ENCODE peak calls at places on chromosome 13, in eight cellular contexts. One of them, this sample, is unnamed.

GRCh38 chr13:25301347-25302113 is at the start of gene NUP58:
- DNase-seq in A549: peak
- DNase-seq in prostate gland: peak
- DNase-seq in ascending aorta: peak
- DNase-seq in uterus: peak
- DNase-seq in IMR-90: peak
- DNase-seq in CD4-positive, alpha-beta T cell: peak
- DNase-seq in K562: peak
- DNase-seq in this sample: peak

GRCh38 chr13:99287544-99287943 is 19.7 kb downstream of the GPR183 start:
- DNase-seq in A549: no peak
- DNase-seq in prostate gland: no peak
- DNase-seq in ascending aorta: no peak
- DNase-seq in uterus: no peak
- DNase-seq in IMR-90: no peak
- DNase-seq in CD4-positive, alpha-beta T cell: no peak
- DNase-seq in K562: no peak
- DNase-seq in this sample: no peak

GRCh38 chr13:39406688-39407087 is 196.3 kb downstream of the LHFPL6 start:
- DNase-seq in A549: no peak
- DNase-seq in prostate gland: no peak
- DNase-seq in ascending aorta: no peak
- DNase-seq in uterus: no peak
- DNase-seq in IMR-90: no peak
- DNase-seq in CD4-positive, alpha-beta T cell: no peak
- DNase-seq in K562: peak
- DNase-seq in this sample: no peak

GRCh38 chr13:94656766-94657165 is 55.1 kb downstream of the GPR180 start:
- DNase-seq in A549: peak
- DNase-seq in prostate gland: no peak
- DNase-seq in ascending aorta: no peak
- DNase-seq in uterus: no peak
- DNase-seq in IMR-90: peak
- DNase-seq in CD4-positive, alpha-beta T cell: no peak
- DNase-seq in K562: no peak
- DNase-seq in this sample: no peak

GRCh38 chr13:72726721-72727416 is 560 bp downstream of the MZT1 start:
- DNase-seq in A549: peak
- DNase-seq in prostate gland: no peak
- DNase-seq in ascending aorta: no peak
- DNase-seq in uterus: no peak
- DNase-seq in IMR-90: no peak
- DNase-seq in CD4-positive, alpha-beta T cell: peak
- DNase-seq in K562: peak
- DNase-seq in this sample: peak

GRCh38 chr13:21039097-21039800 is 22.1 kb downstream of the LATS2 start:
- DNase-seq in A549: no peak
- DNase-seq in prostate gland: no peak
- DNase-seq in ascending aorta: no peak
- DNase-seq in uterus: no peak
- DNase-seq in IMR-90: no peak
- DNase-seq in CD4-positive, alpha-beta T cell: no peak
- DNase-seq in K562: no peak
- DNase-seq in this sample: no peak

GRCh38 chr13:103926118-103926517 is 859.9 kb upstream of the SLC10A2 start:
- DNase-seq in A549: no peak
- DNase-seq in prostate gland: no peak
- DNase-seq in ascending aorta: no peak
- DNase-seq in uterus: no peak
- DNase-seq in IMR-90: no peak
- DNase-seq in CD4-positive, alpha-beta T cell: no peak
- DNase-seq in K562: no peak
- DNase-seq in this sample: no peak

GRCh38 chr13:90702050-90702449 is 645.4 kb upstream of the MIR17HG start:
- DNase-seq in A549: no peak
- DNase-seq in prostate gland: no peak
- DNase-seq in ascending aorta: no peak
- DNase-seq in uterus: no peak
- DNase-seq in IMR-90: no peak
- DNase-seq in CD4-positive, alpha-beta T cell: no peak
- DNase-seq in K562: no peak
- DNase-seq in this sample: no peak

GRCh38 chr13:28392428-28392827 is 102.5 kb downstream of the FLT1 start:
- DNase-seq in A549: no peak
- DNase-seq in prostate gland: no peak
- DNase-seq in ascending aorta: no peak
- DNase-seq in uterus: no peak
- DNase-seq in IMR-90: no peak
- DNase-seq in CD4-positive, alpha-beta T cell: no peak
- DNase-seq in K562: no peak
- DNase-seq in this sample: no peak

GRCh38 chr13:24050292-24050711 is 110.2 kb upstream of the SPATA13 start:
- DNase-seq in A549: no peak
- DNase-seq in prostate gland: peak
- DNase-seq in ascending aorta: no peak
- DNase-seq in uterus: peak
- DNase-seq in IMR-90: peak
- DNase-seq in CD4-positive, alpha-beta T cell: no peak
- DNase-seq in K562: no peak
- DNase-seq in this sample: no peak

GRCh38 chr13:19860884-19861655 is 2.4 kb downstream of the ZMYM5 start:
- DNase-seq in A549: no peak
- DNase-seq in prostate gland: no peak
- DNase-seq in ascending aorta: no peak
- DNase-seq in uterus: no peak
- DNase-seq in IMR-90: peak
- DNase-seq in CD4-positive, alpha-beta T cell: no peak
- DNase-seq in K562: no peak
- DNase-seq in this sample: no peak

GRCh38 chr13:109396266-109396665 is 390.1 kb downstream of the IRS2 start:
- DNase-seq in A549: no peak
- DNase-seq in prostate gland: no peak
- DNase-seq in ascending aorta: no peak
- DNase-seq in uterus: no peak
- DNase-seq in IMR-90: no peak
- DNase-seq in CD4-positive, alpha-beta T cell: no peak
- DNase-seq in K562: no peak
- DNase-seq in this sample: no peak

GRCh38 chr13:113825851-113826250 is 38.0 kb downstream of the GAS6 start:
- DNase-seq in A549: no peak
- DNase-seq in prostate gland: no peak
- DNase-seq in ascending aorta: no peak
- DNase-seq in uterus: no peak
- DNase-seq in IMR-90: no peak
- DNase-seq in CD4-positive, alpha-beta T cell: no peak
- DNase-seq in K562: no peak
- DNase-seq in this sample: no peak

GRCh38 chr13:24053505-24054251 is 106.8 kb upstream of the SPATA13 start:
- DNase-seq in A549: peak
- DNase-seq in prostate gland: peak
- DNase-seq in ascending aorta: no peak
- DNase-seq in uterus: peak
- DNase-seq in IMR-90: peak
- DNase-seq in CD4-positive, alpha-beta T cell: peak
- DNase-seq in K562: peak
- DNase-seq in this sample: peak

GRCh38 chr13:18964942-18965341 is 216.7 kb downstream of the TUBA3C start:
- DNase-seq in A549: no peak
- DNase-seq in prostate gland: no peak
- DNase-seq in ascending aorta: no peak
- DNase-seq in uterus: no peak
- DNase-seq in IMR-90: no peak
- DNase-seq in CD4-positive, alpha-beta T cell: no peak
- DNase-seq in K562: no peak
- DNase-seq in this sample: no peak

GRCh38 chr13:112720814-112721197 is 31.0 kb downstream of the ATP11A start:
- DNase-seq in A549: no peak
- DNase-seq in prostate gland: no peak
- DNase-seq in ascending aorta: no peak
- DNase-seq in uterus: no peak
- DNase-seq in IMR-90: no peak
- DNase-seq in CD4-positive, alpha-beta T cell: no peak
- DNase-seq in K562: no peak
- DNase-seq in this sample: no peak

GRCh38 chr13:112720251-112720650 is 30.4 kb downstream of the ATP11A start:
- DNase-seq in A549: no peak
- DNase-seq in prostate gland: no peak
- DNase-seq in ascending aorta: no peak
- DNase-seq in uterus: no peak
- DNase-seq in IMR-90: no peak
- DNase-seq in CD4-positive, alpha-beta T cell: no peak
- DNase-seq in K562: no peak
- DNase-seq in this sample: no peak

GRCh38 chr13:112719016-112719415 is 29.2 kb downstream of the ATP11A start:
- DNase-seq in A549: no peak
- DNase-seq in prostate gland: no peak
- DNase-seq in ascending aorta: no peak
- DNase-seq in uterus: no peak
- DNase-seq in IMR-90: peak
- DNase-seq in CD4-positive, alpha-beta T cell: no peak
- DNase-seq in K562: no peak
- DNase-seq in this sample: no peak

GRCh38 chr13:112718318-112718717 is 28.5 kb downstream of the ATP11A start:
- DNase-seq in A549: no peak
- DNase-seq in prostate gland: no peak
- DNase-seq in ascending aorta: no peak
- DNase-seq in uterus: no peak
- DNase-seq in IMR-90: no peak
- DNase-seq in CD4-positive, alpha-beta T cell: no peak
- DNase-seq in K562: no peak
- DNase-seq in this sample: no peak

DNA sequence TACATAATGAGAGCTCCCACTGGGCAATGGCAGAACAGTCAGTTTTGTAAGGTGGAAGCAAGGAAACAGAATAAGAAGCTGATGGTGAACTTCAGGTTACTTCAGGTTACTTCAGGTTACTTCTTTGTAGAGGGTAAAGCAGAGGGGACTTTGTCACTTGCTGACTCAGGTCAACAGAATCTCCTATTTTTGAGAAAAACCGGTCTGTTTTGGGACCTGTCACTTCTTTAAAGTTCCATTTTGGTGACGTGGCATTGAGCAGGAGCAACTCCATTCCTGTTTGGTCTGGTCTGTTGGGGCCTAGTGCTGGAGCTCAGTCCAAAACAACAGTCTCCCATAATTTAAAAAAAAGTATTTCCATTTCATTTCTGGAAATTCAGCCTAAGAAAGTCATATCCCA is 29.7 kb downstream of the ATP11A start:
- DNase-seq in A549: no peak
- DNase-seq in prostate gland: no peak
- DNase-seq in ascending aorta: no peak
- DNase-seq in uterus: no peak
- DNase-seq in IMR-90: no peak
- DNase-seq in CD4-positive, alpha-beta T cell: no peak
- DNase-seq in K562: no peak
- DNase-seq in this sample: no peak
- H3K27ac ChIP-seq in A549: no peak
- H3K27ac ChIP-seq in prostate gland: no peak
- H3K27ac ChIP-seq in ascending aorta: no peak
- H3K27ac ChIP-seq in uterus: peak
- H3K27ac ChIP-seq in IMR-90: no peak
- H3K27ac ChIP-seq in CD4-positive, alpha-beta T cell: no peak
- H3K27ac ChIP-seq in K562: no peak
- H3K27ac ChIP-seq in this sample: no peak

GRCh38 chr13:110616103-110617101 is 1.1 kb downstream of the NAXD start:
- DNase-seq in A549: peak
- DNase-seq in prostate gland: no peak
- DNase-seq in ascending aorta: peak
- DNase-seq in uterus: no peak
- DNase-seq in IMR-90: peak
- DNase-seq in CD4-positive, alpha-beta T cell: no peak
- DNase-seq in K562: peak
- DNase-seq in this sample: peak
- H3K27ac ChIP-seq in A549: peak
- H3K27ac ChIP-seq in prostate gland: peak
- H3K27ac ChIP-seq in ascending aorta: peak
- H3K27ac ChIP-seq in uterus: peak
- H3K27ac ChIP-seq in IMR-90: peak
- H3K27ac ChIP-seq in CD4-positive, alpha-beta T cell: peak
- H3K27ac ChIP-seq in K562: peak
- H3K27ac ChIP-seq in this sample: peak

GRCh38 chr13:48230541-48230940 is 2.5 kb upstream of the ITM2B start:
- DNase-seq in A549: no peak
- DNase-seq in prostate gland: no peak
- DNase-seq in ascending aorta: no peak
- DNase-seq in uterus: no peak
- DNase-seq in IMR-90: no peak
- DNase-seq in CD4-positive, alpha-beta T cell: no peak
- DNase-seq in K562: no peak
- DNase-seq in this sample: no peak

GRCh38 chr13:48232420-48233096 is 448 bp upstream of the ITM2B start:
- DNase-seq in A549: no peak
- DNase-seq in prostate gland: peak
- DNase-seq in ascending aorta: no peak
- DNase-seq in uterus: peak
- DNase-seq in IMR-90: no peak
- DNase-seq in CD4-positive, alpha-beta T cell: no peak
- DNase-seq in K562: peak
- DNase-seq in this sample: no peak

GRCh38 chr13:48231080-48231479 is 1.9 kb upstream of the ITM2B start:
- DNase-seq in A549: no peak
- DNase-seq in prostate gland: no peak
- DNase-seq in ascending aorta: no peak
- DNase-seq in uterus: no peak
- DNase-seq in IMR-90: no peak
- DNase-seq in CD4-positive, alpha-beta T cell: no peak
- DNase-seq in K562: no peak
- DNase-seq in this sample: no peak

GRCh38 chr13:48233097-48233885 is at the start of gene ITM2B:
- DNase-seq in A549: peak
- DNase-seq in prostate gland: peak
- DNase-seq in ascending aorta: no peak
- DNase-seq in uterus: no peak
- DNase-seq in IMR-90: peak
- DNase-seq in CD4-positive, alpha-beta T cell: peak
- DNase-seq in K562: peak
- DNase-seq in this sample: peak

DNA sequence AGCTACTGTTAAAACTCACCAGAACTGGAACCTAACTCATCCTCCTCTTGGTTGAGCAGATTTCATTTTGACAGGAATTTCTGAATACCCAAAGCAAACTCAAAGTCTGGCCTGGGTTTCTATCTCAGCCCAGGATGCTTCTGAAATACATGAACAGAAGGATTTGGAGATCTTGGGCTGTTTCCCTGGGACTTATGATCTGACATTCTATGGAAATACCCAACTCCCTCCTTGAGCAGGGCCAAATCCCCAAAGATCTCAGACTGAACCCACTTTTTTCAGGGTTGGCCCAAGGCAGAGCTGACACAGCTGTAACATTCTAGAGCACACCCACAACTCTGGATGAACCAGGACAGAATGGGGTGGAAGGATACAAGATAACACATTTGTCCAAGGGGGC is 1.1 kb upstream of the ITM2B start:
- DNase-seq in A549: no peak
- DNase-seq in prostate gland: no peak
- DNase-seq in ascending aorta: no peak
- DNase-seq in uterus: no peak
- DNase-seq in IMR-90: no peak
- DNase-seq in CD4-positive, alpha-beta T cell: no peak
- DNase-seq in K562: no peak
- DNase-seq in this sample: no peak
- H3K27ac ChIP-seq in A549: no peak
- H3K27ac ChIP-seq in prostate gland: peak
- H3K27ac ChIP-seq in ascending aorta: peak
- H3K27ac ChIP-seq in uterus: peak
- H3K27ac ChIP-seq in IMR-90: no peak
- H3K27ac ChIP-seq in CD4-positive, alpha-beta T cell: peak
- H3K27ac ChIP-seq in K562: no peak
- H3K27ac ChIP-seq in this sample: peak

GRCh38 chr13:106291006-106291405 is 244.5 kb downstream of the EFNB2 start:
- DNase-seq in A549: no peak
- DNase-seq in prostate gland: no peak
- DNase-seq in ascending aorta: no peak
- DNase-seq in uterus: no peak
- DNase-seq in IMR-90: peak
- DNase-seq in CD4-positive, alpha-beta T cell: no peak
- DNase-seq in K562: no peak
- DNase-seq in this sample: no peak
- H3K27ac ChIP-seq in A549: no peak
- H3K27ac ChIP-seq in prostate gland: no peak
- H3K27ac ChIP-seq in ascending aorta: no peak
- H3K27ac ChIP-seq in uterus: no peak
- H3K27ac ChIP-seq in IMR-90: no peak
- H3K27ac ChIP-seq in CD4-positive, alpha-beta T cell: no peak
- H3K27ac ChIP-seq in K562: no peak
- H3K27ac ChIP-seq in this sample: no peak